ENCODE peak calls at places on chromosomes 4 and X, in nine cellular contexts. T, J, P, X, I, Z, M, V and B are unnamed samples.

GRCh38 chrX:2389324-2389723 is 111.5 kb downstream of the DHRSX start:
- DNase-seq in T (no peak), Z (peak), X (no peak), J (no peak), V (no peak), I (no peak), P (no peak), M (no peak), B (no peak)

GRCh38 chr4:61246003-61246402 is 45.9 kb downstream of the ADGRL3 start:
- DNase-seq in Z (no peak), T (no peak), M (no peak), I (no peak), J (no peak), X (no peak), P (no peak), V (no peak), B (no peak)

GRCh38 chr4:138111462-138112000 is 130.6 kb downstream of the SLC7A11 start:
- DNase-seq in Z (no peak), M (peak), V (no peak), J (no peak), X (no peak), T (no peak), P (no peak), I (no peak), B (no peak)

GRCh38 chr4:134668237-134668636 is 466.6 kb upstream of the PABPC4L start:
- DNase-seq in P (no peak), M (no peak), V (no peak), I (no peak), X (no peak), J (peak), Z (no peak), T (no peak), B (no peak)

GRCh38 chrX:17411189-17411588 is 36.2 kb downstream of the NHS start:
- DNase-seq in I (no peak), M (no peak), V (no peak), X (no peak), T (no peak), P (no peak), J (no peak), Z (no peak), B (no peak)

GRCh38 chrX:19807414-19807813 is 80.0 kb downstream of the SH3KBP1 start:
- DNase-seq in V (no peak), J (no peak), Z (no peak), X (no peak), P (no peak), T (no peak), I (no peak), M (no peak), B (no peak)

GRCh38 chr4:15202481-15202880 is 200.2 kb downstream of the CPEB2 start:
- DNase-seq in T (no peak), J (no peak), M (no peak), P (no peak), V (no peak), I (no peak), Z (no peak), X (no peak), B (no peak)

GRCh38 chr4:82739292-82740190 is 59.1 kb downstream of the SCD5 start:
- DNase-seq in M (peak), Z (peak), V (peak), X (peak), P (peak), T (peak), I (peak), J (peak), B (peak)

GRCh38 chr4:39480902-39481695 is 22.2 kb downstream of the LIAS start:
- DNase-seq in Z (no peak), V (no peak), I (no peak), M (no peak), J (no peak), X (no peak), P (no peak), T (no peak), B (no peak)

GRCh38 chr4:38230121-38230728 is 270.0 kb downstream of the PTTG2 start:
- DNase-seq in X (no peak), J (peak), I (peak), V (no peak), T (no peak), Z (no peak), P (no peak), M (no peak), B (no peak)

GRCh38 chr4:179353791-179354190 is 1911.6 kb upstream of the AGA start:
- DNase-seq in Z (no peak), J (no peak), X (no peak), T (no peak), V (no peak), M (no peak), I (no peak), P (no peak), B (no peak)

GRCh38 chr4:80365928-80366327 is 30.4 kb downstream of the CFAP299 start:
- DNase-seq in J (peak), M (peak), Z (no peak), X (no peak), V (no peak), P (peak), T (peak), I (peak), B (no peak)

GRCh38 chr4:183443609-183444148 is 757 bp upstream of the CDKN2AIP start:
- DNase-seq in P (peak), I (peak), X (no peak), M (no peak), J (no peak), Z (peak), T (no peak), V (no peak), B (no peak)

GRCh38 chr4:170089274-170089742 is 448 bp downstream of the AADAT start:
- DNase-seq in X (peak), P (no peak), Z (no peak), M (peak), J (no peak), I (no peak), T (no peak), V (no peak), B (no peak)

GRCh38 chr4:127335732-127336131 is 297.0 kb upstream of the INTU start:
- DNase-seq in I (no peak), T (no peak), Z (no peak), J (no peak), X (no peak), M (no peak), V (no peak), P (no peak), B (no peak)

GRCh38 chrX:114584434-114584943 is 603 bp downstream of the HTR2C start:
- DNase-seq in I (no peak), X (peak), Z (no peak), M (no peak), V (no peak), T (no peak), J (no peak), P (no peak), B (no peak)

GRCh38 chr4:46931981-46932380 is 22.9 kb upstream of the COX7B2 start:
- DNase-seq in Z (no peak), T (peak), P (no peak), X (no peak), M (peak), J (no peak), I (no peak), V (no peak), B (no peak)

GRCh38 chr4:123506311-123506685 is 109.7 kb downstream of the SPRY1 start:
- DNase-seq in I (no peak), J (no peak), Z (no peak), P (no peak), T (no peak), V (no peak), X (no peak), M (no peak), B (no peak)

GRCh38 chrX:9928083-9928482 is 39.1 kb upstream of the CLDN34 start:
- DNase-seq in V (no peak), J (no peak), X (no peak), T (no peak), M (no peak), I (no peak), Z (no peak), P (no peak), B (no peak)

GRCh38 chr4:4864940-4865704 is 5.7 kb downstream of the MSX1 start:
- DNase-seq in J (no peak), X (no peak), M (no peak), P (no peak), T (no peak), Z (no peak), V (no peak), I (no peak), B (no peak)

GRCh38 chr4:74258949-74259348 is 49.3 kb upstream of the EPGN start:
- DNase-seq in P (no peak), Z (no peak), T (no peak), J (peak), X (no peak), V (no peak), M (no peak), I (peak), B (no peak)

GRCh38 chr4:5708171-5708828 is at the start of gene EVC2:
- DNase-seq in J (peak), P (peak), M (no peak), Z (peak), V (no peak), I (peak), T (no peak), X (peak), B (peak)

GRCh38 chrX:63746278-63746677 is 38.7 kb downstream of the ARHGEF9 start:
- DNase-seq in P (no peak), I (no peak), V (no peak), M (no peak), J (no peak), T (no peak), Z (no peak), X (no peak), B (no peak)

GRCh38 chr4:110055014-110055768 is 142.5 kb downstream of the EGF start:
- DNase-seq in J (no peak), Z (no peak), X (no peak), V (no peak), I (no peak), T (peak), M (peak), P (no peak), B (peak)

GRCh38 chrX:9466115-9466495 is 1.2 kb downstream of the TBL1X start:
- DNase-seq in V (peak), X (peak), T (no peak), I (peak), Z (peak), P (peak), J (peak), M (no peak), B (peak)

GRCh38 chr4:54794033-54794432 is 136.3 kb downstream of the KIT start:
- DNase-seq in Z (no peak), X (no peak), P (no peak), I (no peak), T (no peak), V (no peak), M (no peak), J (no peak), B (no peak)

GRCh38 chr4:169397762-169398161 is 127.0 kb upstream of the SH3RF1 start:
- DNase-seq in Z (no peak), V (no peak), M (no peak), J (no peak), T (no peak), X (no peak), P (no peak), I (no peak), B (no peak)

GRCh38 chr4:77043507-77044131 is 32.2 kb downstream of the CCNI start:
- DNase-seq in V (no peak), Z (no peak), T (no peak), P (no peak), J (no peak), I (no peak), M (no peak), X (no peak), B (no peak)

GRCh38 chr4:146943691-146944375 is 1.8 kb downstream of the TTC29 start:
- DNase-seq in I (no peak), Z (no peak), X (no peak), V (no peak), T (no peak), J (no peak), M (peak), P (no peak), B (no peak)

GRCh38 chrX:19709812-19710518 is 177.4 kb downstream of the SH3KBP1 start:
- DNase-seq in V (no peak), I (no peak), M (no peak), P (no peak), T (no peak), J (no peak), X (no peak), Z (no peak), B (no peak)

GRCh38 chr4:21184788-21185187 is 484.5 kb downstream of the PACRGL start:
- DNase-seq in M (no peak), P (no peak), Z (no peak), V (no peak), I (no peak), T (no peak), J (no peak), X (no peak), B (no peak)

GRCh38 chrX:48917139-48917980 is 1.5 kb downstream of the PIM2 start:
- DNase-seq in J (peak), T (peak), M (peak), Z (peak), V (peak), X (peak), I (peak), P (peak), B (peak)

GRCh38 chr4:6885953-6886557 is 23.6 kb upstream of the TBC1D14 start:
- DNase-seq in T (peak), J (peak), V (no peak), M (no peak), I (no peak), Z (no peak), P (peak), X (no peak), B (no peak)

GRCh38 chr4:122901621-122902020 is 20.8 kb downstream of the NUDT6 start:
- DNase-seq in P (no peak), M (no peak), V (no peak), T (no peak), X (no peak), J (no peak), Z (no peak), I (no peak), B (no peak)

GRCh38 chrX:24525455-24525854 is 60.4 kb downstream of the PDK3 start:
- DNase-seq in T (no peak), I (no peak), X (no peak), V (no peak), J (no peak), P (no peak), M (no peak), Z (no peak), B (no peak)

GRCh38 chrX:134803551-134804183 is 145.4 kb upstream of the PLAC1 start:
- DNase-seq in X (no peak), V (no peak), T (no peak), M (peak), J (no peak), Z (no peak), P (no peak), I (no peak), B (no peak)

GRCh38 chrX:20231598-20231997 is 35.1 kb downstream of the RPS6KA3 start:
- DNase-seq in T (no peak), P (no peak), Z (no peak), X (no peak), I (no peak), V (no peak), M (no peak), J (no peak), B (no peak)

GRCh38 chrX:120299928-120300327 is 11.3 kb downstream of the TMEM255A start:
- DNase-seq in J (no peak), V (no peak), X (no peak), Z (no peak), I (no peak), T (no peak), P (no peak), M (peak), B (no peak)

GRCh38 chr4:113293043-113293560 is 243.6 kb downstream of the ANK2 start:
- DNase-seq in I (no peak), J (no peak), V (no peak), X (no peak), M (no peak), Z (no peak), T (no peak), P (peak), B (no peak)

GRCh38 chr4:744212-744841 is 38.7 kb downstream of the PCGF3 start:
- DNase-seq in X (peak), J (no peak), Z (no peak), V (no peak), P (no peak), I (no peak), M (no peak), T (no peak), B (no peak)

DNA sequence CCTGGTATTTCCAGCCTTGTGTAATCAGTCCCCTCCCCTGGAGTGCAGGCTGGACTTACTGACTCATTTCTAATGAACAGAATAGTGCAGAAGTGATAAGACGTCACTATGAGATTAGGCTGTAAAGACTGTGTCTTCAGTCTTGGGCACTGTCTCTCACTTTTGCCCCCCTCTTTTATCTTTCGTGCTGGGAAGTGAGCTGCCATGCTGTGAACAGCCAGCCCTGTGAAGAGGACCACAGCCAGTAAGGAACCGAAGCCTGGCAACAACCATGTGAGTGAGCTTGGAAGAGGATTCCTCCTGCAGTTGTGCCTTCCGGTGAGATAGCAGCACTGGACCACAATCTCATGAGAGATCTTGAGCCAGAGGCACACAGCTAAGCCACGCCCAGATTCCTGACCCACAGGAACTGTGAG is 67.5 kb upstream of the GPR34 start:
- DNase-seq in J (no peak), P (no peak), T (no peak), V (no peak), I (no peak), X (no peak), M (no peak), Z (no peak), B (no peak)
- TF ChIP-seq POLR2A in J (no peak), P (no peak), T (no peak), V (no peak), I (no peak), X (no peak), M (no peak), Z (no peak), B (no peak)

GRCh38 chr4:141311805-141312204 is 91.1 kb downstream of the ZNF330 start:
- DNase-seq in Z (no peak), V (no peak), J (no peak), X (no peak), M (no peak), I (no peak), T (no peak), P (no peak), B (no peak)
- TF ChIP-seq POLR2AphosphoS5 in Z (no peak), V (no peak), J (no peak), X (no peak), M (no peak), I (no peak), T (no peak), P (no peak), B (no peak)

DNA sequence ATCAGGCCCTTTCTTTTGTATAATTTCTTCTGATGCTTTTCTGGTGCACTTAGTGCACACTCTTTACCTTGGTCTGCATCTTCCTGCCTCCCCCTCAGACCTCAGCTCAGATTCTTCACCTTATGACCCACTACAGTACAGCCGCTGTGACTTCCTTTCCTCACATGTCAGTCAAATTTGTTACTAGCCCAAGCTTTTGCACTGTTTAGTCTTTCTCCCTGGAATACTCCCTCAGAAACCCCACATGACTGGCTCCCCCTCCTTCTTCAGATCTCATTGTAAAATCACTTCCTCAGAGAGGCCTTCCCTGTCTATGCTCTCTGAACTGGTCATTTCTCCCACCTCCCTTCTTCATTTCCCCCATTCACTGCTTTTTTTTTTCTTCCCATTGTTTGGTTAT is 133.0 kb downstream of the FRAS1 start:
- DNase-seq in J (no peak), X (no peak), Z (no peak), T (no peak), V (no peak), M (no peak), I (no peak), P (no peak), B (no peak)
- TF ChIP-seq POLR2A in J (no peak), X (no peak), Z (no peak), T (no peak), V (no peak), M (no peak), I (no peak), P (no peak), B (no peak)

DNA sequence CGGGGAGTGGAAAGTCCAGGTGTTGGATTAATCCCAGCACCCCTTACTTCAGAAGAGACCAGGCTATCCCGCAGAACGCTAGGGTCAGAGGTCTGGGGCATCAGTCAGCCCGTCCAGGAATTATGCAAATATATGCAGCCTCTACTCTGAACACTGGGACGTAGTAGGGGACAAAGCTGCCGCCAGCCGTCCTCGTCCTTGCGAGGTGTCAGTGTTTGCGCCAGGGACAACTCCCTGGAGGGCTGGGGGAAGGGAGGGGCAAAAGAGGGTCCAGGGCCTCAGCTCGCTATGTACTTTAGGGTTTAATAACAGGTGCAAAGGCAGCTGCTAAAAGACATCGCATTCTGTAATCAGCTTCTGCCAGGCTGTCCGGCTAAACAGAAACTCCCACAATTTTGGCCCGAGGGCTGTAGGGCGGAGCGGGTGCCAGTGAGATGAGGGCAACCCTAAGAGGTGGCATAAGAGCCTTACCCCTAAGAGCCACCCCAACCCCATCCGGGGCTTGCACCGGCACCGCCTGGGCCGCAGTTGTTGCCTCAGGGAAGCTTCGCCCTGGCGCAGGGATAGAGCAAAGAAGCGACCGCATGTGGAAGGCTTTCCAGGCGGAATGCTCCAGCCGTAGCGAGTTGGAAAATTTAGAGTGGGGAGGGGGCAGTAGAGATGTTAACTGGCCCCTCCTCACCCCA is 8.4 kb downstream of the HAND2 start:
- DNase-seq in T (no peak), Z (no peak), M (no peak), I (no peak), J (no peak), P (peak), X (peak), V (no peak), B (no peak)
- TF ChIP-seq POLR2AphosphoS5 in T (no peak), Z (no peak), M (no peak), I (no peak), J (no peak), P (peak), X (no peak), V (no peak), B (no peak)

DNA sequence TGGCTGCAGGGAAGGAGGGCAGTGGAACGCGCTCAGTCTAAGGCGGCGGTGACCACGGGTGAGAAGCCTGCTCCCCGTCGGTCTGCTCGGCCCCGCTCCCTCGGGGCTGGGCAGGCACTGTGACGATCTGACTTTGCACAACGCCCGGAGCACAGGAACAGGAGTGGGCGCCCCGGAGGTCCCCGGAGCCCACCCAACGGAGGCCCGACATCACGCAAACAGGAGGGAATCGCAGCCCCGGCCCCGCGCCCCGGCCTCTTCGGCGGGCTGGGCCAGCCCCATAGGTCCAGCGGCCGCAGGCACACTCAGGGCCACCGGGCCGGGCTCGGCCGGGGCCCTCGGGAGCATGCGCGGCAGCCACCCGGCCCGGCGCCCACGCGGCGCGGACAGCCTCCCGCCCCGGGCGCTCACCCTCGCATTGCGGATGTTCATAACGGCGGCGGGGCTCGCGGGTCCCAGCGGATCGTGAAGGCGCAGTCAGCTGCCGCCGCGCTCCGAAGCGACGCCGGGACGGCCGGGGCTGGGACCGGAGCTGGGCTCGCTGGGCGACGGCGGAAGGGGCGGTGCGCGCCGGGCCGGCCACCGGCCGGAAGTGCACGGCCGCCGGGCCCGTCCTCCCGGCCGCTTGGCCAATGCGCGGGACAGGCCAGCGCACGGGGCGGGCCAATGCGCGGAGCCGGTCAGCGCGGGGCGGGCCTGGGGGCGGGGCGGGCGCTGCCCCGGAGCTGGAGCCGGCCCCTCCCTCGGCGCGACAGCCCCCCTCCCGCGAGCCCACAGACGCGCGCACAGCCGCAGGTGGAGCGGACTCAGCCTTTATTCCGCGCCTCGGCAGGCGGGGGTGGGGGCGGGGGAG is at the start of gene NAA10:
- DNase-seq in P (peak), V (peak), J (peak), T (no peak), Z (peak), M (peak), X (peak), I (peak), B (peak)
- TF ChIP-seq POLR2A in P (no peak), V (peak), J (no peak), T (peak), Z (no peak), M (no peak), X (peak), I (no peak), B (no peak)